ENCODE peak calls at places on chromosomes 16 and 17, in four cellular contexts. Y, X, W and L are unnamed samples.

GRCh38 chr16:17784073-17784472 is 313.3 kb upstream of the XYLT1 start:
- DNase-seq in W (no peak), X (peak), Y (no peak), L (no peak)

GRCh38 chr17:55926276-55926995 is 175.6 kb downstream of the PCTP start:
- DNase-seq in X (no peak), W (no peak), Y (no peak), L (no peak)

GRCh38 chr17:79917902-79918484 is 78.8 kb upstream of the CBX4 start:
- DNase-seq in Y (no peak), X (no peak), W (no peak), L (no peak)

GRCh38 chr17:60304502-60304901 is 87.4 kb downstream of the USP32 start:
- DNase-seq in Y (no peak), X (no peak), W (no peak), L (no peak)

GRCh38 chr17:79891113-79891730 is 52.0 kb upstream of the CBX4 start:
- DNase-seq in Y (no peak), W (no peak), X (no peak), L (no peak)

GRCh38 chr17:76383645-76384221 is 676 bp upstream of the SPHK1 start:
- DNase-seq in X (peak), Y (no peak), W (no peak), L (no peak)

GRCh38 chr16:23434380-23434779 is 18.6 kb downstream of the COG7 start:
- DNase-seq in Y (peak), X (peak), W (no peak), L (no peak)

GRCh38 chr16:82633964-82634600 is 7.3 kb downstream of the CDH13 start:
- DNase-seq in Y (no peak), W (no peak), X (no peak), L (no peak)

GRCh38 chr16:85612191-85612800 is 826 bp upstream of the GSE1 start:
- DNase-seq in Y (peak), W (peak), X (peak), L (peak)

GRCh38 chr16:85610446-85611204 is 2.5 kb upstream of the GSE1 start:
- DNase-seq in Y (peak), W (peak), X (peak), L (peak)

GRCh38 chr16:85612801-85613608 is at the start of gene GSE1:
- DNase-seq in W (peak), Y (peak), X (peak), L (peak)

GRCh38 chr16:85611205-85611454 is 2.0 kb upstream of the GSE1 start:
- DNase-seq in Y (no peak), X (peak), W (no peak), L (no peak)

DNA sequence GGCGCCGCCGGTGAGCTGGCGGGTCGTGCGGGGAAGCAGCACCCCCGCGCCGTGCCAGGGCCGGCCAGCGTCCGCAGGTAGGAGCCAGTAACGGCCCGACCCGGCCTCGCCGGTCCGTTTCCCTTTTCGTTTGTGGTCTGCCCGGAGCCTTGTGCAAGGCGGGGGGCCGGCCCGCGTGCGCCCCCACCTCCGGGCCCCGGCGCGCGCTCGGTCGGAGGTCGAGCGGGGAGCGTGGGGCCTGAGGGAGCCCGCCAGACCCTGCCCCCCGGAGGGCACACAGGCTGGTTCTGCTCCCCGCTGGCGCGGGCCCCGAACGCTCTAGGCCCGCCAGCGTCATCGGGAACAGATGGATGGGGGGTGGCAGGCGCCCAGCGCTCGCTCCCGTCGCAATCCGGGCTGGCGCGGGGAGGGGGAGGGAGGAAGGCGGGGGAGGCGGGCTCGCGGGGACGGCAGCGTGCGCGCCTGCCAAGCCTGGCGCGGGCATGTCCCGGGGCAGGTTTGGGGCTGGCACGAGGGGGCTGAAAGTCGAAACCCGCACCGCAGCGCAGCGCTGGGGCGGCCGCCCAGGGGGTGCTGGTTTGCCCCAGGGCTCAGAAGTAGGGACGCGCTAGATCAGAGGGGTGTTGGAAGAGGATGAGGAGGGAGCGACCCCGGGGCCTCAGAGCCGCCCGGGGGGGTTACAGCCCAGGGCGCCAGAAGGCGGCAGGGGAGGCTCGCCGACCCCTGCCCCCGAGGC is 1.5 kb upstream of the GSE1 start:
- DNase-seq in W (peak), X (peak), Y (peak), L (peak)
- TF ChIP-seq POLR2A in W (peak), X (peak), Y (peak), L (peak)

GRCh38 chr17:82022310-82022980 is at the start of gene CENPX:
- DNase-seq in Y (no peak), W (no peak), X (no peak), L (no peak)
- TF ChIP-seq POLR2A in Y (peak), W (peak), X (peak), L (peak)

GRCh38 chr16:57577691-57578224 is 35.3 kb downstream of the ADGRG5 start:
- DNase-seq in X (peak), W (no peak), Y (no peak), L (no peak)
- TF ChIP-seq POLR2A in X (no peak), W (no peak), Y (no peak), L (no peak)

DNA sequence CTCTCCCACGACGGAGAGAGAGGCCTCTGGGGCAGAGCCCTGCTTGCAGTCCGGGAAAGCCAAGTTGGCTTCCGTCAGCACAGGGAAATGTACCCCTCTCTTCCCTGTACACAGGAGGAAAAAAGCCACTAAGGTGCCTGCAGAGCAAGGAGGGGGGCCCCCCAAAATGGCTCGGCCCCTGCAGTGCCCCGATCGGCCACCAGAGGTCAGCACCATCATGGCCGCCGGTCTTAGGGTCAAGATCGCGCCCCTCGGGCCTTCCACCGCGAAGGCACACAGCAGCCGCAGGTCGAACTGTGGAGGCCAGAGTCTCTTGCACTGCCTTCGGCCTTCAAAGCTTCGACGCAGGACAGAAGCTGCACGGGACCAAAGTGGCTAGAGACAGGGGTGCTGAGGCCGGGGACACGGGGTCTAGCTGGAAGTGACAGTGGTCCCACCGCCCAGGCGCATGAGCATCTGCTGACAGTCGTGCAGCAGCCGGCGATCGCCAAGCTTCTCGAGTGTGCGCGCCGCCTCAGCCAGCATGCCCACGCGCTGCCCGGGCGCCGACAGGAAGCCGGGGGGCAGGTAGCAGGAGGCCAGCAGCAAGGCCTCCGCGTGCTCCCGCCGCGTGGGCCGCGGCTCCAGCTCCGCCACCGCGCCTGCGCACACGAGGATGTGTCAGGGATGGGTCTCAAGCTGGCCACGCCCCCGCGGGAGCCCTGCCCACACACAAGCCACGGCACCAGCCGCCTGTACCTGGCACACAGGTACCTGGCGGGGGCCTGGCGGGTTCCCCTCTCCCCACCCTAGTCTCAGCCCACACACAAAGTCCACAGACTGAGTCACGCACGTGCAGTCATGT is 24.4 kb downstream of the SREBF1 start:
- DNase-seq in X (peak), Y (no peak), W (peak), L (peak)
- TF ChIP-seq POLR2A in X (peak), Y (no peak), W (no peak), L (no peak)

DNA sequence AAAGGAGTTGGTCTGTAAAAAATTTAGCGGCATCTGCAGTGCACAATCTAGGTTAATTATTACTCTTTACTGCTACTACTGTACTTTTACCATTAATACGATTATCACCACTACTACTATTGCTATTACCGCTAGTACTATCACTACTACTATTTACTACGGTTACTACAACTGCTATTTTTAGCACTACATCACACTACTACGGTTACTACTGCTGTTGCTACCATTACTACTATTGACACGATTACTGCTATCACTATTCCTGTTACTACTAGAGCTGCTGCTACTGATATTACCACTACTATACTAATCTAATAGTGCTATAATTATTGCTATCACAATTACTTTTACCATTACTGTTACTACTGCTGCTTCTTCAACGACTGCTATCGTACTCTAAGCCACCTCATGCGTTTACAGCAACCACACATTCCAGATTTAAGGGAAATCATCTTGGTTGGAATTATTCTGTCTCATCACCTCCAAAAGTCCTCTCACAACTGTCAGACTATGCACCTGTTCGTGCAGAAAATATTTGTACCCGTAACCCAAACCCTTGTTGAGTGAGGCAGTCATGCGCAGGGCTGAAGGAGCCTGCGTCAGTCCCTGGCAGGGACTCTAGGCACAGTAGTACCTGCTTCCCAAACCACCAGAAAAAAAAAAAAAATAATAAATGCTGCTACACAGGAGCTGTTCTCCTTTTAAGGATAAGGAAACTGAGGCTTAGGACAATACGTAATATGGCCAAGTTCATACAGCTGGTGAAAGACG is 59.5 kb downstream of the MAF start:
- DNase-seq in Y (no peak), W (no peak), X (no peak), L (no peak)
- TF ChIP-seq POLR2A in Y (no peak), W (no peak), X (no peak), L (no peak)